ENCODE peak calls at places on chromosome X, in six cellular contexts. One of them, this sample, is unnamed.

GRCh38 chrX:45888518-45888917 is 656.7 kb downstream of the ZNF674 start:
- DNase-seq in fibroblast of lung: no peak
- DNase-seq in brain microvascular endothelial cell: no peak
- DNase-seq in IMR-90: no peak
- DNase-seq in retinal pigment epithelial cell: no peak
- DNase-seq in hypothalamus: no peak
- DNase-seq in this sample: no peak

GRCh38 chrX:15151267-15152196 is 118.4 kb downstream of the ASB9 start:
- DNase-seq in retinal pigment epithelial cell: no peak
- DNase-seq in brain microvascular endothelial cell: no peak
- DNase-seq in hypothalamus: no peak
- DNase-seq in IMR-90: no peak
- DNase-seq in fibroblast of lung: no peak
- DNase-seq in this sample: no peak

GRCh38 chrX:1248381-1249061 is 20.1 kb upstream of the CSF2RA start:
- DNase-seq in IMR-90: no peak
- DNase-seq in fibroblast of lung: no peak
- DNase-seq in retinal pigment epithelial cell: no peak
- DNase-seq in brain microvascular endothelial cell: no peak
- DNase-seq in hypothalamus: no peak
- DNase-seq in this sample: no peak

GRCh38 chrX:68807818-68808217 is 21.0 kb upstream of the EFNB1 start:
- DNase-seq in fibroblast of lung: no peak
- DNase-seq in brain microvascular endothelial cell: no peak
- DNase-seq in retinal pigment epithelial cell: no peak
- DNase-seq in IMR-90: no peak
- DNase-seq in hypothalamus: no peak
- DNase-seq in this sample: no peak

GRCh38 chrX:109782994-109783711 is 50.1 kb upstream of the ACSL4 start:
- DNase-seq in brain microvascular endothelial cell: no peak
- DNase-seq in fibroblast of lung: no peak
- DNase-seq in IMR-90: peak
- DNase-seq in hypothalamus: no peak
- DNase-seq in retinal pigment epithelial cell: no peak
- DNase-seq in this sample: no peak

GRCh38 chrX:66163849-66164401 is at the start of gene HEPH:
- DNase-seq in hypothalamus: peak
- DNase-seq in fibroblast of lung: peak
- DNase-seq in retinal pigment epithelial cell: no peak
- DNase-seq in IMR-90: peak
- DNase-seq in brain microvascular endothelial cell: no peak
- DNase-seq in this sample: no peak

GRCh38 chrX:12548746-12549145 is 242.5 kb upstream of the PRPS2 start:
- DNase-seq in brain microvascular endothelial cell: no peak
- DNase-seq in retinal pigment epithelial cell: no peak
- DNase-seq in hypothalamus: no peak
- DNase-seq in IMR-90: peak
- DNase-seq in fibroblast of lung: peak
- DNase-seq in this sample: no peak

GRCh38 chrX:19883878-19884277 is 3.5 kb downstream of the SH3KBP1 start:
- DNase-seq in IMR-90: no peak
- DNase-seq in brain microvascular endothelial cell: no peak
- DNase-seq in retinal pigment epithelial cell: no peak
- DNase-seq in fibroblast of lung: no peak
- DNase-seq in hypothalamus: no peak
- DNase-seq in this sample: no peak

GRCh38 chrX:538311-538710 is 92.3 kb upstream of the SHOX start:
- DNase-seq in IMR-90: no peak
- DNase-seq in retinal pigment epithelial cell: no peak
- DNase-seq in hypothalamus: no peak
- DNase-seq in fibroblast of lung: no peak
- DNase-seq in brain microvascular endothelial cell: no peak
- DNase-seq in this sample: no peak

GRCh38 chrX:82816572-82816971 is 691.5 kb upstream of the POU3F4 start:
- DNase-seq in retinal pigment epithelial cell: no peak
- DNase-seq in fibroblast of lung: peak
- DNase-seq in brain microvascular endothelial cell: no peak
- DNase-seq in hypothalamus: no peak
- DNase-seq in IMR-90: no peak
- DNase-seq in this sample: no peak

GRCh38 chrX:130082244-130083106 is 27.8 kb downstream of the ELF4 start:
- DNase-seq in retinal pigment epithelial cell: no peak
- DNase-seq in fibroblast of lung: no peak
- DNase-seq in hypothalamus: no peak
- DNase-seq in brain microvascular endothelial cell: no peak
- DNase-seq in IMR-90: no peak
- DNase-seq in this sample: no peak

GRCh38 chrX:126770179-126770578 is 49.4 kb upstream of the PRR32 start:
- DNase-seq in retinal pigment epithelial cell: no peak
- DNase-seq in IMR-90: no peak
- DNase-seq in brain microvascular endothelial cell: no peak
- DNase-seq in fibroblast of lung: no peak
- DNase-seq in hypothalamus: no peak
- DNase-seq in this sample: no peak

GRCh38 chrX:15916704-15917084 is 62.1 kb upstream of the AP1S2 start:
- DNase-seq in brain microvascular endothelial cell: no peak
- DNase-seq in hypothalamus: no peak
- DNase-seq in retinal pigment epithelial cell: no peak
- DNase-seq in fibroblast of lung: peak
- DNase-seq in IMR-90: peak
- DNase-seq in this sample: no peak

GRCh38 chrX:44043496-44043895 is 70.3 kb upstream of the NDP start:
- DNase-seq in IMR-90: no peak
- DNase-seq in fibroblast of lung: peak
- DNase-seq in brain microvascular endothelial cell: no peak
- DNase-seq in hypothalamus: no peak
- DNase-seq in retinal pigment epithelial cell: no peak
- DNase-seq in this sample: no peak

GRCh38 chrX:32749075-32749474 is 462.3 kb downstream of the DMD start:
- DNase-seq in fibroblast of lung: no peak
- DNase-seq in retinal pigment epithelial cell: no peak
- DNase-seq in brain microvascular endothelial cell: no peak
- DNase-seq in hypothalamus: no peak
- DNase-seq in IMR-90: no peak
- DNase-seq in this sample: no peak

GRCh38 chrX:120790118-120790517 is 85.5 kb downstream of the CT47B1 start:
- DNase-seq in hypothalamus: no peak
- DNase-seq in retinal pigment epithelial cell: peak
- DNase-seq in brain microvascular endothelial cell: peak
- DNase-seq in fibroblast of lung: peak
- DNase-seq in IMR-90: peak
- DNase-seq in this sample: peak

GRCh38 chrX:129238011-129238410 is 285.3 kb downstream of the SMARCA1 start:
- DNase-seq in retinal pigment epithelial cell: no peak
- DNase-seq in hypothalamus: no peak
- DNase-seq in brain microvascular endothelial cell: no peak
- DNase-seq in fibroblast of lung: peak
- DNase-seq in IMR-90: no peak
- DNase-seq in this sample: no peak

GRCh38 chrX:100946521-100946920 is 17.8 kb upstream of the XKRX start:
- DNase-seq in hypothalamus: no peak
- DNase-seq in retinal pigment epithelial cell: no peak
- DNase-seq in brain microvascular endothelial cell: no peak
- DNase-seq in IMR-90: no peak
- DNase-seq in fibroblast of lung: peak
- DNase-seq in this sample: no peak

GRCh38 chrX:125404667-125405160 is 85.0 kb downstream of the TEX13C start:
- DNase-seq in retinal pigment epithelial cell: no peak
- DNase-seq in IMR-90: no peak
- DNase-seq in hypothalamus: no peak
- DNase-seq in fibroblast of lung: no peak
- DNase-seq in brain microvascular endothelial cell: no peak
- DNase-seq in this sample: no peak

GRCh38 chrX:45788941-45789348 is 588.3 kb upstream of the DIPK2B start:
- DNase-seq in retinal pigment epithelial cell: no peak
- DNase-seq in hypothalamus: no peak
- DNase-seq in brain microvascular endothelial cell: no peak
- DNase-seq in IMR-90: peak
- DNase-seq in fibroblast of lung: peak
- DNase-seq in this sample: no peak

GRCh38 chrX:96455078-96455477 is 229.6 kb upstream of the DIAPH2 start:
- DNase-seq in retinal pigment epithelial cell: no peak
- DNase-seq in brain microvascular endothelial cell: no peak
- DNase-seq in IMR-90: no peak
- DNase-seq in fibroblast of lung: no peak
- DNase-seq in hypothalamus: no peak
- DNase-seq in this sample: no peak

GRCh38 chrX:42097491-42097890 is 174.1 kb upstream of the CASK start:
- DNase-seq in IMR-90: no peak
- DNase-seq in retinal pigment epithelial cell: no peak
- DNase-seq in brain microvascular endothelial cell: no peak
- DNase-seq in fibroblast of lung: no peak
- DNase-seq in hypothalamus: no peak
- DNase-seq in this sample: no peak

GRCh38 chrX:16989750-16990149 is 43.3 kb downstream of the REPS2 start:
- DNase-seq in retinal pigment epithelial cell: no peak
- DNase-seq in brain microvascular endothelial cell: no peak
- DNase-seq in hypothalamus: no peak
- DNase-seq in fibroblast of lung: no peak
- DNase-seq in IMR-90: no peak
- DNase-seq in this sample: no peak

GRCh38 chrX:46258356-46258755 is 286.9 kb downstream of the ZNF674 start:
- DNase-seq in fibroblast of lung: peak
- DNase-seq in retinal pigment epithelial cell: no peak
- DNase-seq in brain microvascular endothelial cell: no peak
- DNase-seq in IMR-90: no peak
- DNase-seq in hypothalamus: no peak
- DNase-seq in this sample: no peak

This sample was measured in HuH-7.5.